ENCODE peak calls at places on chromosome 1, in ten cellular contexts. Q is astrocyte of the spinal cord; A is mesendoderm; F is fibroblast of pulmonary artery; E is NCI-H2081; O is activated CD4-positive, alpha-beta memory T cell treated with anti-CD3 and anti-CD28 coated beads for 36 hours; R is H9; S is activated CD4-positive, alpha-beta T cell treated with anti-CD3 and anti-CD28 coated beads, Interleukin-2, amount 10 ng/mL, durations not matched to agents 7 days and 5 days; Y is NCI-H774; U is neural progenitor cell. G is an unnamed sample.

GRCh38 chr1:234978397-234979291 is 150.0 kb downstream of the TOMM20 start:
- DNase-seq in Y (peak; percentile 51), F (peak; percentile 80), R (no peak), E (peak; percentile 23), S (peak; percentile 31), Q (peak; percentile 85), U (no peak), A (no peak), O (peak; percentile 86), G (no peak)

GRCh38 chr1:16112558-16113555 is 39.4 kb upstream of the FAM131C start:
- DNase-seq in A (peak; percentile 74), Q (peak; percentile 35), O (no peak), Y (no peak), F (no peak), R (peak; percentile 60), E (no peak), U (peak; percentile 62), S (no peak), G (no peak)

GRCh38 chr1:36771222-36771621 is 263.1 kb downstream of the GRIK3 start:
- DNase-seq in E (peak; percentile 60), S (no peak), Q (no peak), A (peak; percentile 46), R (peak; percentile 65), U (peak; percentile 79), F (no peak), Y (no peak), O (no peak), G (no peak)

GRCh38 chr1:184150776-184151531 is 99.4 kb downstream of the TSEN15 start:
- DNase-seq in Y (no peak), O (no peak), Q (peak; percentile 84), F (peak; percentile 27), R (no peak), E (no peak), U (no peak), A (no peak), S (no peak), G (no peak)

GRCh38 chr1:35935436-35935835 is 4.5 kb downstream of the AGO3 start:
- DNase-seq in F (peak; percentile 81), R (no peak), A (peak; percentile 50), U (no peak), Y (no peak), E (no peak), O (no peak), Q (peak; percentile 37), S (no peak), G (no peak)

GRCh38 chr1:100440075-100440809 is 87.9 kb downstream of the CDC14A start:
- DNase-seq in S (peak; percentile 88), Q (no peak), U (no peak), R (no peak), Y (peak; percentile 28), E (peak; percentile 10), F (no peak), A (peak; percentile 95), O (peak; percentile 89), G (no peak)

GRCh38 chr1:23371987-23372386 is 2.4 kb upstream of the ZNF436 start:
- DNase-seq in S (no peak), R (peak; percentile 59), A (peak; percentile 98), E (no peak), F (peak; percentile 28), Q (no peak), O (no peak), Y (no peak), U (peak; percentile 36), G (no peak)

GRCh38 chr1:168689726-168690602 is 39.0 kb downstream of the DPT start:
- DNase-seq in E (no peak), Q (peak; percentile 68), O (no peak), A (no peak), U (no peak), R (no peak), S (no peak), F (peak; percentile 30), Y (no peak), G (no peak)

GRCh38 chr1:212062832-212063438 is 27.4 kb downstream of the DTL start:
- DNase-seq in E (peak; percentile 54), Y (peak; percentile 9), U (peak; percentile 40), R (no peak), Q (peak; percentile 53), F (peak; percentile 61), A (peak; percentile 13), S (no peak), O (no peak), G (peak; percentile 9)

GRCh38 chr1:235017191-235017590 is 111.4 kb downstream of the TOMM20 start:
- DNase-seq in S (no peak), Q (no peak), E (no peak), Y (no peak), O (no peak), F (no peak), A (no peak), R (no peak), U (no peak), G (no peak)

GRCh38 chr1:170377896-170378634 is 153.9 kb upstream of the GORAB start:
- DNase-seq in A (no peak), U (no peak), R (no peak), E (no peak), O (no peak), Q (no peak), Y (no peak), F (peak; percentile 49), S (no peak), G (no peak)

GRCh38 chr1:150567341-150567716 is 12.1 kb downstream of the MCL1 start:
- DNase-seq in Q (no peak), F (no peak), U (no peak), R (peak; percentile 31), O (peak; percentile 86), Y (no peak), S (peak; percentile 81), A (no peak), E (no peak), G (no peak)

GRCh38 chr1:2314297-2314802 is 77.0 kb downstream of the MORN1 start:
- DNase-seq in E (no peak), O (peak; percentile 30), Y (no peak), R (peak; percentile 80), A (peak; percentile 93), U (peak; percentile 93), Q (peak; percentile 50), F (peak; percentile 67), S (no peak), G (no peak)

GRCh38 chr1:196678510-196678884 is 26.7 kb downstream of the CFH start:
- DNase-seq in S (no peak), Q (peak; percentile 83), O (no peak), A (peak; percentile 7), E (no peak), Y (no peak), F (peak; percentile 79), R (no peak), U (no peak), G (no peak)

GRCh38 chr1:12518956-12519707 is 98.9 kb downstream of the DHRS3 start:
- DNase-seq in S (no peak), R (no peak), E (no peak), A (no peak), Q (peak; percentile 78), Y (no peak), F (peak; percentile 55), U (peak; percentile 51), O (peak; percentile 80), G (no peak)

GRCh38 chr1:108719654-108720435 is 7.1 kb downstream of the FNDC7 start:
- DNase-seq in E (no peak), O (no peak), U (no peak), R (no peak), S (no peak), F (peak; percentile 84), Q (peak; percentile 81), A (peak; percentile 36), Y (no peak), G (no peak)

G was measured in SHP77 treated with DMSO at 0.1 percent for 48 hours.